ENCODE peak calls at places on chromosome 7, in nine cellular contexts. S is dorsolateral prefrontal cortex; K is fibroblast of lung; A is aorta; B is lower lobe of right lung; X is cardiac muscle cell; L is AG04450; Z is PC-9; P is naive thymus-derived CD4-positive, alpha-beta T cell. Y is an unnamed sample.
A peak's percentile ranks its signal among the peaks of the same experiment; 100 is the strongest.

GRCh38 chr7:18116661-18117060 is 89.0 kb upstream of the PRPS1L1 start:
- DNase-seq in S (no peak), K (no peak), A (no peak), B (no peak), X (no peak), L (no peak), Z (no peak), P (no peak), Y (no peak)

GRCh38 chr7:108083980-108084379 is 46.2 kb downstream of the LAMB4 start:
- DNase-seq in S (no peak), K (no peak), A (no peak), B (no peak), X (no peak), L (no peak), Z (no peak), P (no peak), Y (no peak)

GRCh38 chr7:92875719-92876118 is 39.3 kb upstream of the CDK6 start:
- DNase-seq in S (no peak), K (no peak), A (no peak), B (no peak), X (no peak), L (no peak), Z (no peak), P (no peak), Y (no peak)

GRCh38 chr7:1380211-1380815 is 79.0 kb downstream of the MICALL2 start:
- DNase-seq in S (no peak), K (no peak), A (no peak), B (no peak), X (no peak), L (no peak), Z (no peak), P (no peak), Y (no peak)

GRCh38 chr7:98687331-98687863 is 70.3 kb downstream of the NPTX2 start:
- DNase-seq in S (no peak), K (no peak), A (no peak), B (no peak), X (no peak), L (no peak), Z (no peak), P (no peak), Y (peak; percentile 57)

GRCh38 chr7:51198654-51199053 is 118.0 kb downstream of the COBL start:
- DNase-seq in S (no peak), K (no peak), A (no peak), B (no peak), X (no peak), L (no peak), Z (no peak), P (no peak), Y (no peak)

GRCh38 chr7:100516135-100516812 is 22.7 kb upstream of the AGFG2 start:
- DNase-seq in S (no peak), K (peak; percentile 95), A (peak; percentile 55), B (no peak), X (no peak), L (peak; percentile 64), Z (peak; percentile 79), P (peak; percentile 49), Y (peak; percentile 11)

GRCh38 chr7:74480861-74481417 is 27.2 kb downstream of the GTF2IRD1 start:
- DNase-seq in S (no peak), K (peak; percentile 86), A (peak; percentile 73), B (peak; percentile 87), X (no peak), L (peak; percentile 11), Z (no peak), P (no peak), Y (peak; percentile 23)

GRCh38 chr7:20352573-20353304 is 22.0 kb downstream of the ITGB8 start:
- DNase-seq in S (no peak), K (peak; percentile 56), A (no peak), B (no peak), X (no peak), L (no peak), Z (peak; percentile 100), P (no peak), Y (no peak)

GRCh38 chr7:117489911-117490310 is 10.1 kb downstream of the CFTR start:
- DNase-seq in S (no peak), K (no peak), A (no peak), B (no peak), X (no peak), L (no peak), Z (no peak), P (no peak), Y (no peak)

GRCh38 chr7:102439963-102440795 is 6.8 kb downstream of the ORAI2 start:
- DNase-seq in S (no peak), K (peak; percentile 70), A (no peak), B (no peak), X (no peak), L (no peak), Z (peak; percentile 86), P (no peak), Y (no peak)

GRCh38 chr7:55569797-55570196 is 2.5 kb downstream of the VOPP1 start:
- DNase-seq in S (no peak), K (no peak), A (no peak), B (no peak), X (no peak), L (no peak), Z (no peak), P (no peak), Y (no peak)

GRCh38 chr7:56105508-56105907 is 768 bp downstream of the CHCHD2 start:
- DNase-seq in S (no peak), K (peak; percentile 84), A (no peak), B (no peak), X (no peak), L (peak; percentile 57), Z (peak; percentile 79), P (peak; percentile 7), Y (no peak)

GRCh38 chr7:121116399-121116798 is 127.9 kb downstream of the CPED1 start:
- DNase-seq in S (no peak), K (no peak), A (no peak), B (no peak), X (no peak), L (no peak), Z (no peak), P (no peak), Y (no peak)

GRCh38 chr7:6654113-6654841 is 17.2 kb downstream of the ZNF316 start:
- DNase-seq in S (no peak), K (no peak), A (no peak), B (no peak), X (no peak), L (no peak), Z (no peak), P (no peak), Y (no peak)

GRCh38 chr7:79452032-79452494 is 1.4 kb downstream of the MAGI2 start:
- DNase-seq in S (peak; percentile 92), K (peak; percentile 88), A (peak; percentile 91), B (peak; percentile 85), X (peak; percentile 91), L (peak; percentile 53), Z (no peak), P (no peak), Y (peak; percentile 83)

GRCh38 chr7:127578711-127579275 is 6.6 kb downstream of the GCC1 start:
- DNase-seq in S (no peak), K (no peak), A (no peak), B (no peak), X (no peak), L (no peak), Z (no peak), P (no peak), Y (no peak)
- H3K27ac ChIP-seq in S (no peak overlapping the region), K (no peak overlapping the region), A (no peak overlapping the region), B (no peak overlapping the region), X (peak overlapping the region; percentile 48), L (no peak overlapping the region), Z (no peak overlapping the region), P (no peak overlapping the region), Y (no peak overlapping the region)

GRCh38 chr7:69880848-69881247 is 282.6 kb downstream of the AUTS2 start:
- DNase-seq in S (no peak), K (no peak), A (no peak), B (no peak), X (no peak), L (no peak), Z (no peak), P (no peak), Y (peak; percentile 70)
- H3K27ac ChIP-seq in S (no peak overlapping the region), K (no peak overlapping the region), A (no peak overlapping the region), B (no peak overlapping the region), X (no peak overlapping the region), L (no peak overlapping the region), Z (no peak overlapping the region), P (no peak overlapping the region), Y (peak overlapping the region; percentile 74)

GRCh38 chr7:25496394-25497103 is 268.3 kb upstream of the NPVF start:
- DNase-seq in S (no peak), K (no peak), A (no peak), B (no peak), X (no peak), L (no peak), Z (no peak), P (peak; percentile 9), Y (no peak)
- H3K27ac ChIP-seq in S (no peak overlapping the region), K (no peak overlapping the region), A (no peak overlapping the region), B (peak overlapping the region; percentile 51), X (no peak overlapping the region), L (no peak overlapping the region), Z (no peak overlapping the region), P (peak overlapping the region; percentile 60), Y (no peak overlapping the region)

GRCh38 chr7:47314248-47314647 is 267.7 kb downstream of the TNS3 start:
- DNase-seq in S (no peak), K (no peak), A (no peak), B (no peak), X (no peak), L (no peak), Z (no peak), P (no peak), Y (no peak)
- H3K27ac ChIP-seq in S (peak overlapping the region; percentile 60), K (peak overlapping the region; percentile 67), A (no peak overlapping the region), B (no peak overlapping the region), X (no peak overlapping the region), L (no peak overlapping the region), Z (no peak overlapping the region), P (no peak overlapping the region), Y (no peak overlapping the region)

GRCh38 chr7:155729847-155730246 is 82.4 kb downstream of the SHH start:
- DNase-seq in S (no peak), K (peak; percentile 21), A (no peak), B (no peak), X (no peak), L (no peak), Z (no peak), P (no peak), Y (no peak)
- H3K27ac ChIP-seq in S (no peak overlapping the region), K (no peak overlapping the region), A (no peak overlapping the region), B (no peak overlapping the region), X (no peak overlapping the region), L (no peak overlapping the region), Z (no peak overlapping the region), P (no peak overlapping the region), Y (no peak overlapping the region)

DNA sequence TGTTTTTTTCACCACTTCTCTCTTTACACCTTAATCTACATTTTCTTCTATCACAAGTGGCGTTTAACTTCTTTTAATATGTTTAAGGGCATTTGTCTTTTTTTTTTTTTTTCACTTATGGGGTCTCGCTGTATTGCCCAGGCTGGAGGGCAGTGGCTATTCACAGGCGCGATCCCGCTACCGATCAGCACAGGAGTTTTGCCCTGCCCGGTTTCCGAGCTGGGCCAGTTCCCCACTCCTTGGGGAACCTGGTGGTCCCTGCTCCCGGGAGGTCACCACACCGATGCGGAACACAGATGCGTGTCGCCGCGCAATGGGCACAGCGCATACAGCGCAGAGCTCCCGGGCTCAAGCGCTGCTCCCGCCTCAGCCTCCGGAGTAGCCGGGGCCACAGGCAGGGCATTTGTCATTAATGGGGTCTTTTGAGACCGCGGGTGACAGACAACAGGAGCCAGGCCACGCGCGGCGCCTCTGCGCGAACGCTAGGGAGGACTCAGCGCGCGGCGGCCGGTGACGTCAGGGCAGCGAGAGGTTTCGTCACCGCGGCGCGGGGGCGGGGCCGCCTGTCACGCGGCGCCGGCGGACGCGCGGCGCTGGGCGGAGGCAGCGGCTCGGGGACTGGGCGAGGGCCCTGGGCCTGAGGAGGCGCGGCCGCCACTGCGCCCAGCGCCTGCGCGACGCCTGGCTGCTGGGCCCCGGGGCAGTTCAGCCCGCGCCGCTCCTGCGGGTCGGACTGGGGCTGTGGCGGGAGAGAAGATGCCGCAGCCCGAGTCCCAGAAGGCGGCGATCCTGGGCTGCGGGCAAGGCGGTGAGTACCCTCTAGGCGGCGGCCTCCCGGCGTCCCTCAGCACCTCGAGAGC is at the start of gene GALNT11:
- DNase-seq in S (peak; percentile 77), K (peak; percentile 82), A (peak; percentile 91), B (peak; percentile 91), X (peak; percentile 92), L (peak; percentile 37), Z (peak; percentile 67), P (peak; percentile 83), Y (peak; percentile 78)
- H3K27ac ChIP-seq in S (peak within 1 kb of the TSS; percentile 74), K (peak within 1 kb of the TSS; percentile 90), A (no peak within 1 kb of the TSS), B (peak within 1 kb of the TSS; percentile 89), X (peak within 1 kb of the TSS; percentile 79), L (peak within 1 kb of the TSS; percentile 77), Z (no peak within 1 kb of the TSS), P (peak within 1 kb of the TSS; percentile 88), Y (peak within 1 kb of the TSS; percentile 73)